ENCODE peak calls at places on chromosome 19, in five cellular contexts. X is transverse colon, Y is tibial nerve, T is thoracic aorta, K is vagina. S is an unnamed sample.
A peak's percentile ranks its signal among the peaks of the same experiment; 100 is the strongest.

GRCh38 chr19:49780861-49781260 is 14.1 kb downstream of the AP2A1 start:
- DNase-seq in X (no peak), Y (no peak), T (no peak), K (no peak), S (no peak)

GRCh38 chr19:11195681-11196080 is 1.7 kb downstream of the KANK2 start:
- DNase-seq in X (no peak), Y (no peak), T (no peak), K (no peak), S (no peak)

GRCh38 chr19:44607049-44607448 is 6.3 kb upstream of the IGSF23 start:
- DNase-seq in X (no peak), Y (no peak), T (no peak), K (no peak), S (no peak)

GRCh38 chr19:21314676-21315075 is 14.5 kb downstream of the ZNF708 start:
- DNase-seq in X (no peak), Y (no peak), T (no peak), K (no peak), S (no peak)

GRCh38 chr19:9793051-9793591 is 24.6 kb upstream of the ZNF846 start:
- DNase-seq in X (peak; percentile 66), Y (peak; percentile 27), T (peak; percentile 31), K (no peak), S (no peak)

GRCh38 chr19:47374876-47375693 is 26.0 kb downstream of the DHX34 start:
- DNase-seq in X (no peak), Y (no peak), T (no peak), K (no peak), S (no peak)

GRCh38 chr19:48997972-48998371 is 4.3 kb downstream of the RUVBL2 start:
- DNase-seq in X (peak; percentile 62), Y (no peak), T (no peak), K (no peak), S (no peak)

GRCh38 chr19:41883821-41884733 is 1.1 kb downstream of the ARHGEF1 start:
- DNase-seq in X (peak; percentile 97), Y (peak; percentile 80), T (peak; percentile 67), K (no peak), S (peak; percentile 68)

GRCh38 chr19:46704379-46705076 is 12.4 kb downstream of the PRKD2 start:
- DNase-seq in X (peak; percentile 81), Y (peak; percentile 69), T (peak; percentile 35), K (no peak), S (no peak)

GRCh38 chr19:43570174-43570791 is 5.0 kb downstream of the XRCC1 start:
- DNase-seq in X (no peak), Y (no peak), T (no peak), K (no peak), S (no peak)

GRCh38 chr19:42831221-42832019 is 48.1 kb downstream of the PSG1 start:
- DNase-seq in X (no peak), Y (no peak), T (no peak), K (no peak), S (no peak)

GRCh38 chr19:50476224-50476942 is at the start of the genes EMC10 and GARIN5A:
- DNase-seq in X (peak; percentile 94), Y (peak; percentile 72), T (peak; percentile 53), K (no peak), S (peak; percentile 47)

GRCh38 chr19:8423821-8424223 is 10.7 kb downstream of the MARCHF2 start:
- DNase-seq in X (peak; percentile 84), Y (peak; percentile 96), T (peak; percentile 94), K (no peak), S (peak; percentile 57)

GRCh38 chr19:40806385-40807146 is 7.6 kb downstream of the EGLN2 start:
- DNase-seq in X (peak; percentile 76), Y (peak; percentile 71), T (peak; percentile 71), K (no peak), S (no peak)

GRCh38 chr19:52897149-52897935 is at the start of gene ZNF320:
- DNase-seq in X (peak; percentile 97), Y (peak; percentile 97), T (peak; percentile 91), K (no peak), S (peak; percentile 62)

GRCh38 chr19:17681505-17682125 is 6.5 kb downstream of the UNC13A start:
- DNase-seq in X (no peak), Y (no peak), T (no peak), K (no peak), S (no peak)

GRCh38 chr19:44476559-44477408 is 23.5 kb downstream of the ZNF180 start:
- DNase-seq in X (no peak), Y (no peak), T (no peak), K (no peak), S (no peak)

GRCh38 chr19:7506385-7507328 is 9.2 kb upstream of the ZNF358 start:
- DNase-seq in X (peak; percentile 94), Y (peak; percentile 38), T (peak; percentile 62), K (no peak), S (peak; percentile 94)

GRCh38 chr19:49749055-49749716 is 13.9 kb downstream of the TSKS start:
- DNase-seq in X (no peak), Y (no peak), T (no peak), K (no peak), S (no peak)

GRCh38 chr19:57935731-57936130 is 529 bp upstream of the ZNF418 start:
- DNase-seq in X (no peak), Y (no peak), T (no peak), K (no peak), S (no peak)

GRCh38 chr19:49808762-49809154 is 4.3 kb downstream of the FUZ start:
- DNase-seq in X (peak; percentile 95), Y (peak; percentile 96), T (peak; percentile 90), K (no peak), S (no peak)

GRCh38 chr19:35889370-35890112 is 10.8 kb downstream of the NFKBID start:
- DNase-seq in X (no peak), Y (no peak), T (no peak), K (no peak), S (no peak)

GRCh38 chr19:57786906-57787305 is 17.4 kb downstream of the ZNF586 start:
- DNase-seq in X (no peak), Y (no peak), T (no peak), K (no peak), S (no peak)

GRCh38 chr19:45668342-45668871 is 386 bp downstream of the GIPR start:
- DNase-seq in X (peak; percentile 34), Y (no peak), T (no peak), K (no peak), S (no peak)

GRCh38 chr19:57477191-57478008 is at the start of gene ZNF772:
- DNase-seq in X (peak; percentile 86), Y (peak; percentile 47), T (peak; percentile 59), K (no peak), S (peak; percentile 86)

GRCh38 chr19:38990949-38991697 is 15.6 kb upstream of the FBXO17 start:
- DNase-seq in X (no peak), Y (no peak), T (no peak), K (no peak), S (no peak)

GRCh38 chr19:10565028-10565566 is 713 bp downstream of the KRI1 start:
- DNase-seq in X (peak; percentile 55), Y (no peak), T (no peak), K (no peak), S (no peak)

GRCh38 chr19:18317998-18318800 is 4.7 kb downstream of the LSM4 start:
- DNase-seq in X (peak; percentile 49), Y (no peak), T (no peak), K (no peak), S (no peak)

GRCh38 chr19:44010468-44010867 is 7.7 kb downstream of the ZNF230 start:
- DNase-seq in X (no peak), Y (no peak), T (no peak), K (no peak), S (no peak)

GRCh38 chr19:8468761-8469458 is 24.1 kb downstream of the HNRNPM start:
- DNase-seq in X (no peak), Y (no peak), T (no peak), K (no peak), S (no peak)

GRCh38 chr19:39130337-39131254 is 5.0 kb downstream of the PAK4 start:
- DNase-seq in X (no peak), Y (no peak), T (no peak), K (no peak), S (no peak)

GRCh38 chr19:35232912-35233311 is 4.4 kb upstream of the FAM187B start:
- DNase-seq in X (no peak), Y (no peak), T (no peak), K (no peak), S (no peak)

GRCh38 chr19:14383898-14384669 is 2.8 kb downstream of the ADGRE5 start:
- DNase-seq in X (peak; percentile 60), Y (no peak), T (no peak), K (no peak), S (no peak)

GRCh38 chr19:53467138-53467502 is 413 bp upstream of the ZNF813 start:
- DNase-seq in X (peak; percentile 14), Y (no peak), T (no peak), K (no peak), S (no peak)

GRCh38 chr19:15128162-15128770 is 21.1 kb downstream of the SYDE1 start:
- DNase-seq in X (no peak), Y (no peak), T (no peak), K (no peak), S (no peak)

DNA sequence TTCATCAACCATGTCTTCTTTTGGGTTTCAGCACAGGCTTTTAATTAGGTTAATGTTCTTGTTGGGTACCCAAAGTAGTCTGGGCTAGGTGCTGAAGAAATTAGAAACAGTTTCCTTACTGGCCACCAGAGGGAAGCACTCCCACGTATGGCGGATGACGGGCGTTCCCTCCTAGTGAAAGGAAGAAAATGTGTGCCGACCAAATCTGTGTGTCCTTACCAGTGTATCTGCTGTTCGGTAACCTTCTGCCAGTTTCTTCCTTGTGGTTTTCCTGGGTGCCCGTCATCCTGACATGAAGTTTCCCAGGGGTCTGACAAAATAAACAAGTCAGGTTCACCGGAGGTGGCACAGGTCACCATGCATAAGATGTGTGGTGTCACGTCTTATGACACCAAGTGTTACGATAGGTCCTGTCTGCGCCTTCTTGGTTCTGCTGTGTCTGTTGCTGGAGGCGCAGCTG is 6.0 kb upstream of the WDR88 start:
- DNase-seq in X (peak; percentile 46), Y (no peak), T (no peak), K (no peak), S (peak; percentile 58)
- H3K27ac ChIP-seq in X (no peak overlapping the region), Y (no peak overlapping the region), T (no peak overlapping the region), K (no peak overlapping the region), S (peak overlapping the region; percentile 36)

GRCh38 chr19:1275976-1276619 is 768 bp downstream of the FAM174C start:
- DNase-seq in X (no peak), Y (peak; percentile 38), T (no peak), K (no peak), S (no peak)
- H3K4me1 ChIP-seq in X (peaks cover 46% of the 10 kb centered on the region), Y (no peaks in the 10 kb centered on the region), T (peaks cover 31% of the 10 kb centered on the region), K (peaks cover 51% of the 10 kb centered on the region), S (peaks cover 22% of the 10 kb centered on the region)

GRCh38 chr19:56111601-56112312 is 9.3 kb downstream of the ZNF787 start:
- DNase-seq in X (peak; percentile 86), Y (no peak), T (no peak), K (no peak), S (no peak)
- H3K27ac ChIP-seq in X (peak overlapping the region; percentile 81), Y (peak overlapping the region; percentile 51), T (no peak overlapping the region), K (peak overlapping the region; percentile 34), S (peak overlapping the region; percentile 87)

DNA sequence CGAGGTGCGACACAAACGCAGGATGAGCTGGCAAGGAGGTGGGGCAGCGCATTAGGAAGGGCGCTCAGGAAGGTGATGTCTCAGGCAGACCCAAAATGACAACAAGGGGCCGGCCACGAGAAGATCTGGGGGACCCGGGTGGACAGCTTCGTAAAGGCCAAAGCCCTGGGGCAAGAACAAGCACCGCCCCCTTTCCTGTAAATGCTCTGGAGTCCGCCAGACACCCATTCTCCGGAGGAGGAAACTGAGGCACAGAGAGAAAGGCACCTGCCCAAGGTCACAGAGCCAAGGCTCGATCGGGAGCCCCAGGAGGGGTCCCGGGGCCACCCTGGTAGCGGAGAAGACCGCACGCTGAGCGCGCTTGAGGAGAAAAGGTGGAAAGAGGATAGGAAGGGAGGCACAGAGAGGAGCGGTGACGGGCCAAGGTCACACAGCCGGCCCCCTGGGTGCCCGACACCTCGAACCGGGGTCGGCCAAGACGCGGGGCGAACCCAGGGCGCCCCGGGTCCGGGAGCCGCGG is 571 bp downstream of the SAFB2 start:
- DNase-seq in X (peak; percentile 32), Y (no peak), T (no peak), K (no peak), S (no peak)
- H3K4me1 ChIP-seq in X (peaks cover 29% of the 10 kb centered on the region), Y (peaks cover 3% of the 10 kb centered on the region), T (peaks cover 39% of the 10 kb centered on the region), K (peaks cover 79% of the 10 kb centered on the region), S (peaks cover 18% of the 10 kb centered on the region)

S was measured in Panc1.